ENCODE peak calls at places on chromosomes 16 and 17, in nine cellular contexts. V, Y, H, A, N, P, T, B and S are unnamed samples.
A peak's percentile ranks its signal among the peaks of the same experiment; 100 is the strongest.

GRCh38 chr16:15435216-15435864 is 952 bp downstream of the BMERB1 start:
- DNase-seq in T (no peak), N (no peak), H (no peak), V (no peak), B (peak; percentile 23), Y (no peak), P (peak; percentile 67), A (no peak), S (no peak)

GRCh38 chr16:68146583-68146982 is 61.4 kb downstream of the NFATC3 start:
- DNase-seq in Y (no peak), H (no peak), T (no peak), A (no peak), V (no peak), N (no peak), P (peak; percentile 71), B (no peak), S (no peak)

GRCh38 chr17:7956208-7956965 is 24.4 kb downstream of the CNTROB start:
- DNase-seq in N (no peak), Y (no peak), H (peak; percentile 22), T (no peak), B (no peak), A (no peak), V (no peak), P (peak; percentile 47), S (no peak)

GRCh38 chr16:89417352-89417751 is 73.0 kb downstream of the ANKRD11 start:
- DNase-seq in A (no peak), N (no peak), H (no peak), V (no peak), P (no peak), Y (no peak), T (no peak), B (no peak), S (no peak)

GRCh38 chr17:81990836-81991683 is 13.6 kb downstream of the ASPSCR1 start:
- DNase-seq in H (no peak), B (peak; percentile 57), T (no peak), N (no peak), A (no peak), V (no peak), P (no peak), Y (no peak), S (no peak)

GRCh38 chr16:11712122-11712521 is 30.5 kb downstream of the TXNDC11 start:
- DNase-seq in A (no peak), Y (no peak), V (no peak), N (no peak), H (no peak), B (no peak), P (no peak), T (no peak), S (no peak)

GRCh38 chr17:36975922-36976515 is 27.3 kb downstream of the AATF start:
- DNase-seq in V (no peak), N (no peak), A (no peak), H (no peak), Y (no peak), P (no peak), T (no peak), B (no peak), S (no peak)

GRCh38 chr17:83024205-83024971 is 55.0 kb upstream of the METRNL start:
- DNase-seq in P (no peak), T (no peak), B (no peak), H (no peak), Y (no peak), V (no peak), A (no peak), N (no peak), S (no peak)

GRCh38 chr17:40727447-40728231 is 24.1 kb upstream of the KRT24 start:
- DNase-seq in P (peak; percentile 52), N (no peak), T (peak; percentile 54), V (no peak), Y (no peak), B (no peak), H (no peak), A (no peak), S (no peak)

GRCh38 chr17:39841202-39841601 is 22.9 kb downstream of the IKZF3 start:
- DNase-seq in V (no peak), H (no peak), A (no peak), B (no peak), Y (no peak), N (no peak), T (no peak), P (no peak), S (no peak)

GRCh38 chr16:82784567-82784956 is 157.8 kb downstream of the CDH13 start:
- DNase-seq in V (no peak), A (no peak), P (no peak), T (no peak), H (no peak), Y (no peak), N (no peak), B (no peak), S (no peak)

GRCh38 chr17:69511244-69511643 is 96.7 kb downstream of the MAP2K6 start:
- DNase-seq in Y (no peak), H (no peak), B (no peak), N (no peak), T (no peak), A (no peak), P (no peak), V (no peak), S (no peak)
- H3K9me3 ChIP-seq in Y (no peaks in the 10 kb centered on the region), H (no peaks in the 10 kb centered on the region), B (no peaks in the 10 kb centered on the region), N (no peaks in the 10 kb centered on the region), T (no peaks in the 10 kb centered on the region), A (no peaks in the 10 kb centered on the region), P (no peaks in the 10 kb centered on the region), V (no peaks in the 10 kb centered on the region), S (no peaks in the 10 kb centered on the region)

DNA sequence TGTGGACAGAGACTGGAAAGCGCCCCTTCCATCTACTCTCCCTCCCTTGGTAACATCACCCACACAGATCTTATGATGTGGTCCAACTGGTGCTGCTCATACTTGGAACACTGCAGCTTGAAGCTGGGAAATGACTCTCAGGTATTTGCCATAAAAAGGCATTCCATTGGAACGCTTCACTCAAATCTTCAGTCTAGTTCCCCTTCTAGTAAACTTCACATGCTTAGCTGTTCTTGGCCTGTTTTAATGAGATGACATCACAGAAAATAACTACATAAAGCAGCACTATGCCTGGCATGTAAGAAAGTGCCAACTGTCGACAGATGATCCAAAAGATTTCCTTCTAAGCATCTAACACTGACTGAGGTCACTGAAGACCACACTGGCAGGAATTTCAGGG is 9.3 kb downstream of the ZNF263 start:
- DNase-seq in N (no peak), P (peak; percentile 24), Y (no peak), V (no peak), T (no peak), A (no peak), B (no peak), H (no peak), S (no peak)
- H3K9me3 ChIP-seq in N (peaks cover 66% of the 10 kb centered on the region), P (peaks cover 68% of the 10 kb centered on the region), Y (peaks cover 50% of the 10 kb centered on the region), V (peaks cover 63% of the 10 kb centered on the region), T (peaks cover 75% of the 10 kb centered on the region), A (peaks cover 98% of the 10 kb centered on the region), B (peaks cover 73% of the 10 kb centered on the region), H (no peaks in the 10 kb centered on the region), S (peaks cover 28% of the 10 kb centered on the region)

GRCh38 chr16:35572186-35572585 is 2112.8 kb downstream of the TP53TG3F start:
- DNase-seq in V (no peak), A (no peak), P (no peak), N (no peak), B (no peak), H (no peak), T (no peak), Y (no peak), S (no peak)
- H3K9me3 ChIP-seq in V (peaks cover 63% of the 10 kb centered on the region), A (peaks cover 22% of the 10 kb centered on the region), P (no peaks in the 10 kb centered on the region), N (no peaks in the 10 kb centered on the region), B (no peaks in the 10 kb centered on the region), H (no peaks in the 10 kb centered on the region), T (no peaks in the 10 kb centered on the region), Y (no peaks in the 10 kb centered on the region), S (no peaks in the 10 kb centered on the region)

DNA sequence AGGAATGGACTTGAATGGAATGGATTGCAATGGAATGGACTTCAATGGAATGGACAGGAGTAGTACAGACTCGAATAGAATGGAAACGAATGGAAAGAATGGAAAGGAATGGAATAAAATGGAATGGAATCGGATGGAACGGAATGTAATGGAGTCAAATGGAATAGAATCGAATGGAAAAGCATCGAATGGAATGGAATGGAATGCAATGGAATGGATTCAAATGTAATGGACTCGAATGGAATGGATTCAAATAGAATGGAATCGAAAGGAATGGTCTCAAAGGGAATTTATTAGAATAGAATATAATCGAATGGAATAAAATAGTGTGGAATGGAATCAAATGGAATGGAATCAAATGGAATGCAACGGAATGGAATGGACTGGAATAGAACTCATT is 484.9 kb upstream of the WSB1 start:
- DNase-seq in P (no peak), A (no peak), T (no peak), N (no peak), B (no peak), H (no peak), V (peak; percentile 42), Y (no peak), S (no peak)
- H3K9me3 ChIP-seq in P (peaks cover 35% of the 10 kb centered on the region), A (peaks cover 75% of the 10 kb centered on the region), T (peaks cover 46% of the 10 kb centered on the region), N (peaks cover 36% of the 10 kb centered on the region), B (peaks cover 35% of the 10 kb centered on the region), H (no peaks in the 10 kb centered on the region), V (peaks cover 13% of the 10 kb centered on the region), Y (peaks cover 9% of the 10 kb centered on the region), S (peaks cover 4% of the 10 kb centered on the region)